ENCODE peak calls at places on chromosomes 7 and 10, in seven cellular contexts. W is WTC11; T is Right ventricle myocardium superior; G is NCI-H748 treated with DMSO at 0.1 percent for 48 hours; Z is NCI-H1092; N is neural crest cell; L is naive thymus-derived CD8-positive, alpha-beta T cell. K is an unnamed sample.

GRCh38 chr7:76149847-76150691 is 51.6 kb upstream of the SRRM3 start:
- DNase-seq in W (no peak), T (no peak), G (no peak), Z (no peak), N (no peak), L (no peak), K (no peak)

GRCh38 chr7:30911561-30911969 is at the start of gene AQP1:
- DNase-seq in W (no peak), T (peak), G (no peak), Z (no peak), N (no peak), L (no peak), K (no peak)

GRCh38 chr10:127552446-127552845 is 3.3 kb downstream of the NPS start:
- DNase-seq in W (no peak), T (no peak), G (no peak), Z (no peak), N (no peak), L (no peak), K (no peak)

GRCh38 chr7:44889096-44889775 is 3.9 kb upstream of the PURB start:
- DNase-seq in W (no peak), T (no peak), G (no peak), Z (no peak), N (no peak), L (no peak), K (no peak)

GRCh38 chr7:97215556-97215955 is 98.1 kb downstream of the SDHAF3 start:
- DNase-seq in W (peak), T (no peak), G (peak), Z (no peak), N (no peak), L (no peak), K (no peak)

GRCh38 chr7:38232475-38233366 is 40.7 kb downstream of the TARP start:
- DNase-seq in W (no peak), T (peak), G (no peak), Z (no peak), N (no peak), L (peak), K (no peak)

GRCh38 chr7:41507686-41508268 is 195.1 kb downstream of the INHBA start:
- DNase-seq in W (no peak), T (no peak), G (no peak), Z (no peak), N (no peak), L (no peak), K (no peak)

GRCh38 chr7:86600506-86601290 is 43.0 kb upstream of the GRM3 start:
- DNase-seq in W (peak), T (no peak), G (no peak), Z (no peak), N (no peak), L (no peak), K (no peak)